ENCODE peak calls at places on chromosomes 6 and 20, in four cellular contexts. F, C, R and B are unnamed samples. For H3K4me1, the result is how much of the 10 kb centered on the place peaks cover.

GRCh38 chr6:89406157-89406556 is 5.9 kb downstream of the RRAGD start:
- DNase-seq in R (no peak), F (no peak), C (no peak), B (no peak)

GRCh38 chr6:134816780-134817179 is 133.1 kb downstream of the ALDH8A1 start:
- DNase-seq in C (no peak), F (no peak), R (no peak), B (no peak)

GRCh38 chr6:119148102-119148824 is 69.8 kb upstream of the FAM184A start:
- DNase-seq in F (no peak), R (no peak), C (no peak), B (peak)

GRCh38 chr6:137631323-137631722 is 137.1 kb upstream of the OLIG3 start:
- DNase-seq in R (no peak), F (no peak), C (no peak), B (no peak)

GRCh38 chr6:24930386-24930785 is 5.4 kb downstream of the RIPOR2 start:
- DNase-seq in R (no peak), F (no peak), C (peak), B (no peak)

GRCh38 chr20:45306431-45306982 is at the start of gene RBPJL:
- DNase-seq in C (no peak), F (no peak), R (no peak), B (peak)

GRCh38 chr6:53752856-53753255 is 41.9 kb upstream of the LRRC1 start:
- DNase-seq in C (no peak), R (no peak), F (no peak), B (no peak)

GRCh38 chr6:159074120-159074684 is 29.4 kb upstream of the TAGAP start:
- DNase-seq in R (no peak), F (no peak), C (no peak), B (peak)

GRCh38 chr20:62063601-62063980 is 2.1 kb downstream of the TAF4 start:
- DNase-seq in F (no peak), C (peak), R (peak), B (no peak)

GRCh38 chr6:28807682-28808280 is 116.0 kb downstream of the TRIM27 start:
- DNase-seq in F (no peak), C (no peak), R (no peak), B (no peak)

GRCh38 chr6:68710916-68711315 is 75.8 kb downstream of the ADGRB3 start:
- DNase-seq in R (no peak), F (no peak), C (no peak), B (no peak)

GRCh38 chr6:4817551-4817950 is 41.3 kb downstream of the CDYL start:
- DNase-seq in C (no peak), R (no peak), F (no peak), B (no peak)

GRCh38 chr6:116840091-116840490 is 11.2 kb upstream of the GPRC6A start:
- DNase-seq in R (no peak), F (no peak), C (no peak), B (no peak)

GRCh38 chr6:82589509-82590206 is 226.0 kb downstream of the TPBG start:
- DNase-seq in C (no peak), F (no peak), R (no peak), B (no peak)

GRCh38 chr20:31517373-31517772 is 3.1 kb downstream of the HM13 start:
- DNase-seq in C (peak), F (peak), R (peak), B (peak)

GRCh38 chr20:41052742-41053419 is 24.3 kb downstream of the TOP1 start:
- DNase-seq in F (no peak), C (no peak), R (peak), B (no peak)

GRCh38 chr6:11263185-11263817 is 30.8 kb upstream of the NEDD9 start:
- DNase-seq in C (peak), F (peak), R (peak), B (peak)

GRCh38 chr6:149855741-149856140 is 8.4 kb downstream of the LRP11 start:
- DNase-seq in F (no peak), C (no peak), R (no peak), B (no peak)

GRCh38 chr6:149854532-149854931 is 9.6 kb downstream of the LRP11 start:
- DNase-seq in R (no peak), F (peak), C (no peak), B (peak)

GRCh38 chr6:149856256-149856994 is 7.7 kb downstream of the LRP11 start:
- DNase-seq in F (no peak), R (no peak), C (no peak), B (no peak)

GRCh38 chr6:149852881-149853280 is 11.3 kb downstream of the LRP11 start:
- DNase-seq in F (no peak), R (no peak), C (no peak), B (no peak)

GRCh38 chr6:149855040-149855654 is 9.0 kb downstream of the LRP11 start:
- DNase-seq in C (no peak), F (peak), R (no peak), B (no peak)
- H3K4me1 ChIP-seq in C (under half), F (under half), R (under half), B (under half)

DNA sequence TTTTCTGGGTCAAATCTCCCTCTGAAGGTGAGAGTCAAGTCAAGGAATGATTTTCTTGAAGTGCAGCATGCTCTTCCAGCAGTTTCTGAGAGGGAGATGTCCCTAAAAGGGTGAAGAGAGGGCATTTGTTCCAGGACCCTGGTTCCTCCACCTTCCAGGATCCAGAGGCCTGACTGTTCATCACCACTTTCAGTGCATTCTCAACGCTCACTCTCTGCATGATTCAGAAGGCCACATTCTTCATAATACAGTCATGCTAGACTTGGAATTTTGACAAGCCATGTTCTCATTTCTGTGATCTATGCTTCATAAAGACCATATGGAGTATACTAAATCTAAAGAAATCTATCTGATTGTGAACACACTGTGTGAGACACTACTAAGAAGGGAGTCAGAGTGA is 85.1 kb downstream of the PDE7B start:
- DNase-seq in R (no peak), C (no peak), F (no peak), B (no peak)
- TF ChIP-seq CTCF in R (no peak), C (no peak), F (no peak), B (no peak)

GRCh38 chr20:50044353-50044960 is 61.7 kb downstream of the SNAI1 start:
- DNase-seq in F (no peak), C (no peak), R (no peak), B (no peak)
- H3K4me1 ChIP-seq in F (under half), C (under half), R (under half), B (under half)

DNA sequence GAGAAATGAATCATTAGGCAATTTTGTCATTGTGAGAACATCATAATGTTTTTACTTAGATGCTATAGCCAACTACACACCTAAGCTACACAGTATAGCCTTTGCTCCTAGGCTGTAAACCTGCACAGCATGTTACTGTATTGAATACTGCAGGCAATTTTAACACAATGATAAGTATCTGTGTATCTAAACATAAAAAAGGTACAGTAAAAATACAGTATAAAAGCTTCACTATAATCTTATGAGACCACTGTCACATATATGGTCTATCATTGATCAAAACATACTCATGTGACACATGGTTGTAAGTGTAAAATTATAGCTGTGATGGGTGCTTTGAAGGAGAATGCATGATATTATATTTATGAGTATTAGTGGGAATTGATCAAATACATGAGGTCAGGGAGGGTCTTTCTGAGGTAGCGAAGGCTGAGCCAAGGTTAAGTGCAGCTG is 29.2 kb upstream of the CCN2 start:
- DNase-seq in R (no peak), C (no peak), F (no peak), B (no peak)
- TF ChIP-seq CTCF in R (no peak), C (no peak), F (no peak), B (no peak)

DNA sequence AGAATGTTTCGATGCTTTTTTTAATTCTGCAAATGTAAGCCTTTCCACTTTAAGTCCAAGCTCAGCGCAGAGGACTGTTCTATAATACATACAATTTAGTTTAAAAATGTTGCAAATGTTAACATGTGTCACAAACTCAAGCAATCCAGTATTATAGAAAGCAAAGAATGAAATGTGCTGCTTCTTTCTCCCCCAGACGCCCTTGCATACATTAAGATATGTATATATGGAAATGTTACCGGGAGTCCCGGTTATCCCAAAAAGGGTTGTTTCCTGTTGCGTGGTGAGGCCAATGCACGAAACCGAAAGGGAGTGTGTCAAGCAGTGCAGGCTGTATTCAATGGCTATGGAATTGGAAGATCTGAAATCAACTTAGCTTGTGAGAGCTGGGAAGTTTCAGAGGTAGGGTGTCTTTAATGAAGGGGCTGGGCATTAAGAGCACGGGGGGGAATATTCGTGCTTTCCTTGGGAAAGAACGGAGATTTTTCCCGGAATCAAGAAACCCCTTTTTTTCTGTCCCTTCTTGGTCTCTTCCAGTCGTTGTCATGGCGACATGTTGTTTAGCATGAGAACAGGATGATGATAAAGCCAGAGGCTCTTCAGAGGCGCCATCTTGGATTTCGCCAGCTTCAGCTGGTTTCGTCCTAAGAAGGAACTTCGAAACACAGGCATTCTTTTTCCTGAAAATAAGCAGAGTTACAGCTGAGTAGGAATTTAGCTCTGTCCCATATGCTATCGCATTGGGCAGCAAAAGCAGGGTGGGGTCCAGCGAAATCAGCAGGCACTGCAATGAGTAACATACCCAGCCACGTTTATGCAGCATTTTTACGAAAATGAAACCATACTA is 10.1 kb upstream of the NQO2 start:
- DNase-seq in C (peak), F (peak), R (peak), B (peak)
- H3K4me1 ChIP-seq in C (under half), F (under half), R (under half), B (under half)

GRCh38 chr20:10667560-10668167 is 6.1 kb downstream of the JAG1 start:
- DNase-seq in C (no peak), F (no peak), R (no peak), B (no peak)
- TF ChIP-seq CTCF in C (no peak), F (no peak), R (no peak), B (no peak)

DNA sequence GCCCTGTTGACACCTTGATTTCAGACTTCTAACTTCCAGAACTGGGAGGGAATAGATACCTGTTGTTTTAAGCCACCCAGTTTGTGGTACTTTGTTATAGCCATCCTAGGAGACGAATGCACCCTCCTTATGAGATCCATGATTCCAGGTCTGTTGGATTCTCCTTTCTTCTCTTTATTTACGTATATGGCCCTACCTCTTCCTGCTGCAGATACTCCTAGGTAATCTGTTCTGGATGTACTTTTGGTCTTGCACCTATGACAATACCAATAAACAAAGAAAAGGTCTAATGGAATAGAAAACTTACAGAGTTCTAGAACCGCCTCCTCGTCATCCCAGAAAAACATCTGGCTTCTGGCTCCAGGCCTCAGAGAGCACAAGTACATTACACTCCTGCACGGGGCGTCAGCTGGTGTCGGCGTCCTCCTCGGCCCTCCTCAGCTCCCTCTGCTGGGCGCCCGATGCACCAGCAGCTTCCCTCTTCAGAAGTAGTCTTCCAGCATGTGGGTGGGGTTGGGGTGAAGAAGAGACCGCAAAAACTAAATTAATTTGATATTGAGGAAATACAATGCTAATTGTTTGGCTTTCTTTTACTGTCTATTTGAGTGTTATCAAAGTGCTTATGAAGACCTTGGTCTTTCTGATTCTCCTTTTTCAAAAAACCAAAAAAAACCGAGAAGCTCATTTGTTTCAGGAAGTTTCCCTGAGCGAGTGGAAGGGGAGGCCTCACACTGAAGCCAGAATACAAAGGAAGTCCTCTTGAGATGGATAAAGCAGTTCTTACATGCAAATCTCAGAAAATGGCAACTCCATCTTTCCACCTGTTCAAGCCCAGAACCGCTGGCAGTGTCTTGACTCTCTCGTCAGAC is 9.7 kb upstream of the ATXN1 start:
- DNase-seq in R (peak), C (peak), F (peak), B (peak)
- H3K4me1 ChIP-seq in R (under half), C (under half), F (under half), B (under half)

DNA sequence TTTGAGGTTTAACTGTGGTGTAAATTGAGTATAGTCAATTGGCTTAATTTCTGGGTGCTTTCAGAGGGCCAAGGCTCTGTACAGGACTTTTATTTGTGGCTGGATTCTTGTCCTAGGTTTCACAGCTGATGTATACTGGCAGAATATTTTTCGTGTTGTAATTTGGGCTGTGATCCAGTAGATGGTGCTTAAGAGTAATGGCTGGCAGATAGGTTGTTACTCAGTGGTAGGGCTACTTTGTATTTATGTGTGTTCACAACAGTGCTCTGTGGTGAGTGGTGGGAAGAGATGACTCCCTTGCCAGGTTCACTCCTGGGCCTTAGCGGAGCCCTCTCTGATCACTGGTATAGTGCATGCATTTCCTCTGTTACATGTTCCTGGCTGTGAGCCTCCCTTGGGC is 34.5 kb upstream of the FERMT1 start:
- DNase-seq in F (no peak), R (no peak), C (no peak), B (no peak)
- TF ChIP-seq CTCF in F (no peak), R (no peak), C (no peak), B (no peak)

GRCh38 chr6:44226368-44227137 is 3.2 kb downstream of the SLC29A1 start:
- DNase-seq in C (peak), F (no peak), R (no peak), B (no peak)

GRCh38 chr6:44225579-44226325 is 2.4 kb downstream of the SLC29A1 start:
- DNase-seq in C (no peak), F (no peak), R (no peak), B (no peak)

GRCh38 chr6:44228031-44228430 is 4.6 kb downstream of the SLC29A1 start:
- DNase-seq in F (no peak), C (no peak), R (no peak), B (no peak)

GRCh38 chr6:44228433-44228832 is 5.0 kb downstream of the SLC29A1 start:
- DNase-seq in C (no peak), R (no peak), F (no peak), B (no peak)

GRCh38 chr6:44227138-44227770 is 3.9 kb downstream of the SLC29A1 start:
- DNase-seq in R (no peak), F (no peak), C (no peak), B (no peak)
- H3K4me1 ChIP-seq in R (under half), F (half or more), C (half or more), B (half or more)

GRCh38 chr20:56697476-56697875 is 68.4 kb downstream of the TFAP2C start:
- DNase-seq in R (no peak), C (no peak), F (no peak), B (no peak)
- TF ChIP-seq CTCF in R (no peak), C (no peak), F (no peak), B (no peak)